ENCODE peak calls at places on chromosomes 5 and 9, in nine cellular contexts. R, X, B, W, F, Q, O, Z and K are unnamed samples.

GRCh38 chr5:128498844-128499455 is 39.1 kb downstream of the FBN2 start:
- DNase-seq in R (no peak), X (peak), B (peak), W (peak), F (no peak), Q (peak), O (peak), Z (peak), K (no peak)

GRCh38 chr5:175479125-175479881 is 943 bp downstream of the SFXN1 start:
- DNase-seq in R (no peak), X (no peak), B (no peak), W (no peak), F (no peak), Q (no peak), O (no peak), Z (no peak), K (no peak)

GRCh38 chr9:5978523-5978922 is 36.9 kb downstream of the RANBP6 start:
- DNase-seq in R (no peak), X (no peak), B (no peak), W (no peak), F (no peak), Q (no peak), O (no peak), Z (no peak), K (no peak)

GRCh38 chr5:72749362-72749997 is 67.0 kb upstream of the TNPO1 start:
- DNase-seq in R (no peak), X (no peak), B (no peak), W (no peak), F (no peak), Q (no peak), O (no peak), Z (no peak), K (no peak)

GRCh38 chr5:54570923-54571322 is 53.4 kb downstream of the SNX18 start:
- DNase-seq in R (peak), X (peak), B (no peak), W (peak), F (no peak), Q (peak), O (peak), Z (no peak), K (no peak)

GRCh38 chr5:179192185-179192890 is 132.2 kb downstream of the ZNF354C start:
- DNase-seq in R (no peak), X (no peak), B (no peak), W (no peak), F (peak), Q (no peak), O (no peak), Z (no peak), K (no peak)

GRCh38 chr5:31036407-31036806 is 157.1 kb upstream of the CDH6 start:
- DNase-seq in R (no peak), X (peak), B (no peak), W (peak), F (no peak), Q (peak), O (peak), Z (peak), K (no peak)

GRCh38 chr5:96048763-96049162 is 87.1 kb upstream of the ELL2 start:
- DNase-seq in R (no peak), X (no peak), B (no peak), W (no peak), F (no peak), Q (peak), O (no peak), Z (no peak), K (no peak)

GRCh38 chr9:85900504-85901201 is 40.3 kb upstream of the NAA35 start:
- DNase-seq in R (peak), X (peak), B (peak), W (peak), F (no peak), Q (peak), O (peak), Z (peak), K (no peak)

GRCh38 chr9:108860764-108861163 is 1.3 kb upstream of the ACTL7A start:
- DNase-seq in R (no peak), X (no peak), B (no peak), W (no peak), F (no peak), Q (no peak), O (no peak), Z (no peak), K (no peak)

GRCh38 chr5:169494383-169495251 is 89.0 kb upstream of the SPDL1 start:
- DNase-seq in R (no peak), X (no peak), B (no peak), W (peak), F (no peak), Q (no peak), O (no peak), Z (no peak), K (no peak)

GRCh38 chr9:95268681-95269080 is 48.8 kb downstream of the FANCC start:
- DNase-seq in R (no peak), X (peak), B (no peak), W (peak), F (no peak), Q (peak), O (peak), Z (peak), K (no peak)

GRCh38 chr5:96628406-96628805 is 33.8 kb upstream of the CAST start:
- DNase-seq in R (no peak), X (no peak), B (no peak), W (peak), F (no peak), Q (no peak), O (no peak), Z (no peak), K (no peak)

GRCh38 chr5:138439537-138440225 is 824 bp downstream of the REEP2 start:
- DNase-seq in R (no peak), X (peak), B (peak), W (no peak), F (no peak), Q (no peak), O (peak), Z (no peak), K (no peak)

GRCh38 chr5:167987490-167988270 is 303.8 kb upstream of the WWC1 start:
- DNase-seq in R (no peak), X (no peak), B (no peak), W (no peak), F (no peak), Q (no peak), O (no peak), Z (no peak), K (no peak)

GRCh38 chr5:65742565-65743231 is 20.7 kb downstream of the NLN start:
- DNase-seq in R (no peak), X (peak), B (peak), W (peak), F (no peak), Q (peak), O (peak), Z (peak), K (no peak)

GRCh38 chr9:113956901-113957777 is 81.0 kb downstream of the ZNF618 start:
- DNase-seq in R (no peak), X (peak), B (no peak), W (peak), F (no peak), Q (no peak), O (no peak), Z (no peak), K (no peak)

GRCh38 chr5:170300361-170301013 is 2.9 kb upstream of the LCP2 start:
- DNase-seq in R (no peak), X (no peak), B (no peak), W (no peak), F (no peak), Q (no peak), O (no peak), Z (no peak), K (no peak)

DNA sequence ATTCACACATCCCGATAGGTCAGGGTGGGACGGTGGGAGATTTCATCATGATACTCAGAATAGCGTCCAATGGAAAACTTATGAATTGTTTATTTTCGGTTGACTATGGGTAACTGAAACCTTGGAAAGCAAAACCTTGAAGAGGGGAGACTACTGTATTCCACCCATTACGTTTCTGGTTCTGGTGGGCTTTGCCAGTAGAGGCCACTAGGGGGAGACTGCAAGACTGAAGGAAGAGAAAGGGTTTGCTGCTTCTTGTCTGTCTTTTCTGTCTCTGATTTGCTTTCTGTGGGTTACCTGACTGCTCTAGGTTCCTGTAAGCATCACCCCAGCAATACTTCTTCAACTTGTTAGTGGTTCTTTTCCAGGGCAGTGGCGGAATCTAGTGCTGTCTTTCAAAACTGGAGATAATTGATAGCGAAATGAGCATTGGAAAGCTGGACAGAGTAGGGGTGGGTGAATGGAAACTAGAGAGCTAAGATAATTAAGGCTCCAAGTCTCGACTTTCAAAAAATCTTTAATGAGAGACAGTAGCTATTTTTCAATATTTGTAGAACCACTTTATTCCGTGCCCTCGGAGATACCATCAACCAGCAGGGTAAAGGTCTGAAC is 27.0 kb downstream of the GRIN3A start:
- DNase-seq in R (no peak), X (no peak), B (peak), W (no peak), F (no peak), Q (no peak), O (no peak), Z (peak), K (no peak)
- TF ChIP-seq CTCF in R (no peak), X (peak), B (peak), W (peak), F (peak), Q (peak), O (peak), Z (peak), K (peak)

DNA sequence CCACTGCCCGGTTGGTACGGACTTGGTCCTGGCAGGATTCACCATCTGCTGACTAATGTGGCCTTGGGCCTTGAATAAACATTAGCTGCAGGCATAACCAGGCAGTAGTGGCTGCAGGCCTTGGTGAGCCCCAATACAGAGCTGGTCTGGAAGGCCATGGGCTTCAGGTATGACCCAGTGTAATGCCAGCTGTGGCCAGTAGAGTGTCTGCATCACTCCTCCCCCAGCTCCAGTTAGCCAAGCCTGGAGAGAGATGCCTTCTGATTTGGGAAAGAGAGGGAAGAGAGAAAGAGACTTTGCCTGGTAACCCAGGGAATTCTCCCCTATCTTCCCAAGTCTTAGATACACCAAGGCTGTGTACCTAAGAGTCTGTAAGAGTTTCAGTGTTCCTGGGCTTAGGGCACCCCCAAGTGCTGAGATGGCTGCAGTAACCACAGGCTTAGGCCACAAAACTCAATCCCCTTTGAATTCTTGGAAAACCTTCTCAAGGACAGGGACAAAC is 5.6 kb upstream of the C5 start:
- DNase-seq in R (no peak), X (peak), B (no peak), W (no peak), F (no peak), Q (peak), O (no peak), Z (peak), K (no peak)
- TF ChIP-seq CTCF in R (no peak), X (peak), B (peak), W (peak), F (peak), Q (peak), O (peak), Z (peak), K (peak)

GRCh38 chr9:17116400-17116837 is 18.4 kb upstream of the CNTLN start:
- DNase-seq in R (no peak), X (peak), B (peak), W (peak), F (no peak), Q (peak), O (peak), Z (peak), K (no peak)
- TF ChIP-seq CTCF in R (peak), X (peak), B (peak), W (peak), F (peak), Q (peak), O (peak), Z (peak), K (peak)

GRCh38 chr5:132495672-132496630 is 5.4 kb upstream of the IRF1 start:
- DNase-seq in R (peak), X (peak), B (peak), W (peak), F (peak), Q (peak), O (peak), Z (peak), K (peak)
- TF ChIP-seq CTCF in R (no peak), X (no peak), B (no peak), W (no peak), F (peak), Q (peak), O (no peak), Z (peak), K (peak)

GRCh38 chr9:16335788-16336580 is 534.5 kb downstream of the BNC2 start:
- DNase-seq in R (peak), X (peak), B (no peak), W (peak), F (no peak), Q (peak), O (peak), Z (peak), K (no peak)
- TF ChIP-seq CTCF in R (no peak), X (no peak), B (no peak), W (no peak), F (no peak), Q (no peak), O (no peak), Z (no peak), K (no peak)

DNA sequence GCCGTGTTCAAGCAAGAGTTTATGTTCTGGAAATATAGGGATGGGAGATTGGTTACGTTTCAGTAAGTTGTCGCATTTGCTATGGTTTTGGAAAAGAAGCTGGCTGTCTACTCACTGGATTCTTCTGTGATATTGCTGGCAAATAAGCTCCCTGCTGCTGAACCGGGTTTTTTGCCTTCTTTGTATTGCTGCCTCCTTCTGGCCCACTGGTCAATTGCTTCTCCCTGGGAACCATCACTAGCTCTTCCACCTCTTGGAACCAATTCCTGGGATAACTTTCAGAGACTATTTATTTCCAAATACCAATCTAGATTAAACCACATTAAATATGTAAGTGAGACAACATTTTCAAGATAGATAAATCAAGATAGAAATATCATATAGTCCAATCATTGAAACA is 43.0 kb downstream of the NUDT12 start:
- DNase-seq in R (no peak), X (peak), B (no peak), W (no peak), F (no peak), Q (no peak), O (no peak), Z (no peak), K (no peak)
- TF ChIP-seq CTCF in R (no peak), X (peak), B (no peak), W (peak), F (no peak), Q (peak), O (peak), Z (peak), K (peak)

DNA sequence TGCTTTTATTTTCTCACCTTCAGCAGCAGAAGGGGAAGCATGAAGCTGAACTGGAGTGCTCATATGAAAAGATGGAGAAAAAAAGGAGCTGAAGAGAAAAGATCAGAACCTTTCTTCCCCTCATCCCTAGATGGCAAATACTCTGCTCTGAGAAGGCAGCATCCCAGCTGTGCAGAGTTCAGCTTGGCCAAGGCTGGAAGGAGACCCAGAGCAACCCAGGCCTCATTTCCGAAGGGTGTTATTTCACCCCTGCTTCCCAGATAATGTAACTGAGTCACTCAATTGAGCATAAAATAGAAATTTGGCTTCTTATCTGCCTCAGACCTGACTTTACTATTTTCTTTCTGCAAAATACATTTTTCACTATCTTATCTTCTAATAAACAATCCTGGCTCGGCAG is 489.9 kb upstream of the BRINP1 start:
- DNase-seq in R (no peak), X (no peak), B (no peak), W (no peak), F (no peak), Q (no peak), O (no peak), Z (no peak), K (peak)
- TF ChIP-seq CTCF in R (no peak), X (no peak), B (no peak), W (no peak), F (no peak), Q (no peak), O (no peak), Z (no peak), K (no peak)

GRCh38 chr9:115191667-115192066 is 73.7 kb upstream of the TNC start:
- DNase-seq in R (no peak), X (no peak), B (no peak), W (no peak), F (no peak), Q (no peak), O (no peak), Z (no peak), K (no peak)

GRCh38 chr9:115193777-115194176 is 75.8 kb upstream of the TNC start:
- DNase-seq in R (no peak), X (no peak), B (no peak), W (no peak), F (no peak), Q (no peak), O (no peak), Z (no peak), K (no peak)

GRCh38 chr9:115192280-115192679 is 74.3 kb upstream of the TNC start:
- DNase-seq in R (peak), X (no peak), B (no peak), W (no peak), F (no peak), Q (no peak), O (no peak), Z (no peak), K (no peak)

GRCh38 chr9:115194216-115194615 is 76.3 kb upstream of the TNC start:
- DNase-seq in R (peak), X (peak), B (no peak), W (peak), F (no peak), Q (no peak), O (no peak), Z (no peak), K (no peak)

DNA sequence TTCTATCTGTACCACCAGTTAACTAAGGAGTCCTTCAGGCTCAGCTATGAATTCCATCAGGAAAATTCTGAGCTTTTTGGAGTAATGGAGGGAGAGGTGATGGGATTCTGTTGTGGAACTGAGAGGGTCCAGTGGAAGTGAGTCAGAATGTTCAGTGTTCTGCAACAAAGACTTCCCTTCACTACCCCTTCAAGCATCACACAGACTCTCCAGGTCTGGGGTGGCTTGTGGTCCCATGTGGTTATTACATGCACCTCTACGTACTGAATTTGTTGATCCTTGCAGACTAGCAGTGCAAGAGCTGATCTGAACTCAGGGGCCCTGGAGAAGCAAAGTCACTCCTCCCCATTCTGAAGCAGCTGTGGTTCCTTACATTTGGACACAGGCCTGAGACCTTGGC is 74.9 kb upstream of the TNC start:
- DNase-seq in R (no peak), X (no peak), B (no peak), W (no peak), F (no peak), Q (no peak), O (no peak), Z (no peak), K (no peak)
- TF ChIP-seq CTCF in R (no peak), X (no peak), B (no peak), W (no peak), F (no peak), Q (no peak), O (no peak), Z (no peak), K (no peak)